ENCODE peak calls at places on chromosome 4, in nine cellular contexts. R is activated CD4-positive, CD25-positive, alpha-beta regulatory T cell treated with anti-CD3 and anti-CD28 coated beads, Interleukin-2, amount 50 U/mL, for 72 hours; H is midbrain; D is iris pigment epithelial cell; T is islet precursor cell; M is sigmoid colon; Q is GM12892; I is NAMALWA; P is activated CD4-positive, alpha-beta memory T cell treated with anti-CD3 and anti-CD28 coated beads for 36 hours. V is an unnamed sample.
A peak's percentile ranks its signal among the peaks of the same experiment; 100 is the strongest.

GRCh38 chr4:8112036-8112576 is 46.5 kb downstream of the ABLIM2 start:
- DNase-seq in D (no peak), P (no peak), R (no peak), M (no peak), T (no peak), H (no peak), Q (no peak), I (no peak), V (no peak)

GRCh38 chr4:95165926-95166524 is 382.7 kb downstream of the UNC5C start:
- DNase-seq in Q (no peak), T (no peak), R (no peak), D (peak; percentile 68), H (peak; percentile 90), M (no peak), I (peak; percentile 73), P (peak; percentile 22), V (peak; percentile 91)

GRCh38 chr4:185341841-185342240 is 53.9 kb downstream of the LRP2BP start:
- DNase-seq in M (no peak), P (peak; percentile 61), D (no peak), I (no peak), Q (no peak), T (no peak), H (no peak), R (no peak), V (no peak)

GRCh38 chr4:68283714-68284113 is 38.2 kb upstream of the TMPRSS11B start:
- DNase-seq in Q (no peak), I (no peak), D (no peak), M (no peak), T (no peak), R (no peak), P (no peak), H (no peak), V (no peak)

GRCh38 chr4:153486281-153487151 is 20.4 kb downstream of the TMEM131L start:
- DNase-seq in Q (no peak), M (no peak), I (peak; percentile 49), D (peak; percentile 94), T (peak; percentile 93), R (no peak), P (peak; percentile 54), H (no peak), V (no peak)

GRCh38 chr4:56699537-56699936 is 18.4 kb upstream of the HOPX start:
- DNase-seq in Q (no peak), P (no peak), D (no peak), M (no peak), I (no peak), T (no peak), R (no peak), H (no peak), V (no peak)

GRCh38 chr4:40621592-40622512 is 7.8 kb downstream of the RBM47 start:
- DNase-seq in H (peak; percentile 48), Q (no peak), T (peak; percentile 88), D (peak; percentile 99), P (peak; percentile 51), I (peak; percentile 78), M (peak; percentile 87), R (no peak), V (peak; percentile 52)

GRCh38 chr4:12137556-12137955 is 708.9 kb upstream of the HS3ST1 start:
- DNase-seq in I (no peak), H (no peak), P (no peak), M (no peak), T (no peak), Q (no peak), R (no peak), D (no peak), V (no peak)

GRCh38 chr4:85147481-85148076 is 181.1 kb upstream of the WDFY3 start:
- DNase-seq in R (no peak), T (peak; percentile 58), I (peak; percentile 88), P (peak; percentile 13), D (peak; percentile 77), M (peak; percentile 80), Q (peak; percentile 5), H (peak; percentile 80), V (peak; percentile 86)

GRCh38 chr4:7648813-7649395 is 214.2 kb upstream of the PSAPL1 start:
- DNase-seq in T (no peak), P (no peak), M (peak; percentile 59), I (no peak), H (no peak), R (no peak), Q (no peak), D (no peak), V (no peak)

GRCh38 chr4:81314196-81314896 is 99.3 kb upstream of the PRKG2 start:
- DNase-seq in R (no peak), I (peak; percentile 72), H (no peak), M (no peak), T (no peak), P (no peak), D (peak; percentile 28), Q (no peak), V (no peak)

GRCh38 chr4:17132226-17132625 is 233.8 kb upstream of the LDB2 start:
- DNase-seq in D (no peak), P (no peak), Q (no peak), T (no peak), I (no peak), H (no peak), M (no peak), R (no peak), V (no peak)

GRCh38 chr4:64784125-64784524 is 374.9 kb upstream of the TECRL start:
- DNase-seq in M (no peak), H (no peak), Q (no peak), P (no peak), I (no peak), D (peak; percentile 63), R (no peak), T (no peak), V (no peak)

GRCh38 chr4:151716324-151716723 is 44.5 kb downstream of the GATB start:
- DNase-seq in R (no peak), M (no peak), D (no peak), P (no peak), H (no peak), Q (no peak), I (no peak), T (no peak), V (no peak)

GRCh38 chr4:186326391-186326790 is 60.4 kb downstream of the F11 start:
- DNase-seq in P (no peak), D (no peak), T (no peak), H (no peak), Q (no peak), M (no peak), R (no peak), I (no peak), V (no peak)

GRCh38 chr4:98890698-98891097 is 38.2 kb downstream of the EIF4E start:
- DNase-seq in M (no peak), D (peak; percentile 61), H (no peak), T (no peak), P (no peak), Q (no peak), I (no peak), R (no peak), V (no peak)

GRCh38 chr4:20700007-20700761 is at the start of gene PACRGL:
- DNase-seq in T (peak; percentile 95), H (peak; percentile 96), R (peak; percentile 86), D (peak; percentile 95), Q (peak; percentile 60), P (peak; percentile 94), M (peak; percentile 97), I (peak; percentile 98), V (peak; percentile 91)

GRCh38 chr4:156377036-156377700 is 423.5 kb upstream of the CTSO start:
- DNase-seq in T (no peak), M (no peak), I (no peak), D (peak; percentile 86), Q (no peak), R (no peak), P (no peak), H (no peak), V (no peak)

GRCh38 chr4:119725688-119726330 is 97.2 kb upstream of the PDE5A start:
- DNase-seq in D (peak; percentile 73), Q (no peak), H (no peak), I (no peak), P (no peak), R (no peak), M (no peak), T (no peak), V (no peak)

GRCh38 chr4:101349346-101350064 is 2.2 kb upstream of the PPP3CA start:
- DNase-seq in D (no peak), R (no peak), T (no peak), H (no peak), I (no peak), Q (no peak), P (no peak), M (peak; percentile 81), V (no peak)

GRCh38 chr4:25213327-25213979 is 20.4 kb upstream of the PI4K2B start:
- DNase-seq in Q (no peak), D (no peak), M (no peak), T (no peak), I (no peak), R (no peak), P (no peak), H (no peak), V (no peak)

GRCh38 chr4:141027421-141027820 is 105.8 kb downstream of the RNF150 start:
- DNase-seq in I (no peak), H (no peak), P (no peak), T (no peak), M (no peak), R (no peak), D (peak; percentile 20), Q (no peak), V (no peak)